ENCODE peak calls at places on chromosomes 12 and 14, in seven cellular contexts. One of them, this sample, is unnamed.

GRCh38 chr14:104049576-104050240 is 35.8 kb upstream of the ASPG start:
- DNase-seq in GM12865: no peak
- DNase-seq in B cell: no peak
- DNase-seq in fibroblast of lung: no peak
- DNase-seq in CD8-positive, alpha-beta T cell: no peak
- DNase-seq in CD4-positive, alpha-beta T cell: no peak
- DNase-seq in lower lobe of right lung: no peak
- DNase-seq in this sample: no peak

GRCh38 chr14:58690801-58691516 is 53.2 kb downstream of the DACT1 start:
- DNase-seq in GM12865: no peak
- DNase-seq in B cell: no peak
- DNase-seq in fibroblast of lung: no peak
- DNase-seq in CD8-positive, alpha-beta T cell: no peak
- DNase-seq in CD4-positive, alpha-beta T cell: no peak
- DNase-seq in lower lobe of right lung: peak
- DNase-seq in this sample: no peak

GRCh38 chr12:67306712-67307111 is 37.6 kb downstream of the CAND1 start:
- DNase-seq in GM12865: no peak
- DNase-seq in B cell: no peak
- DNase-seq in fibroblast of lung: no peak
- DNase-seq in CD8-positive, alpha-beta T cell: no peak
- DNase-seq in CD4-positive, alpha-beta T cell: no peak
- DNase-seq in lower lobe of right lung: no peak
- DNase-seq in this sample: no peak

GRCh38 chr12:84161296-84161695 is 751.3 kb downstream of the SLC6A15 start:
- DNase-seq in GM12865: no peak
- DNase-seq in B cell: no peak
- DNase-seq in fibroblast of lung: peak
- DNase-seq in CD8-positive, alpha-beta T cell: no peak
- DNase-seq in CD4-positive, alpha-beta T cell: no peak
- DNase-seq in lower lobe of right lung: no peak
- DNase-seq in this sample: peak

GRCh38 chr12:120687570-120688289 is 781 bp downstream of the MLEC start:
- DNase-seq in GM12865: peak
- DNase-seq in B cell: no peak
- DNase-seq in fibroblast of lung: peak
- DNase-seq in CD8-positive, alpha-beta T cell: peak
- DNase-seq in CD4-positive, alpha-beta T cell: peak
- DNase-seq in lower lobe of right lung: peak
- DNase-seq in this sample: peak

GRCh38 chr14:88426271-88426670 is 40.8 kb downstream of the SPATA7 start:
- DNase-seq in GM12865: no peak
- DNase-seq in B cell: no peak
- DNase-seq in fibroblast of lung: peak
- DNase-seq in CD8-positive, alpha-beta T cell: no peak
- DNase-seq in CD4-positive, alpha-beta T cell: no peak
- DNase-seq in lower lobe of right lung: no peak
- DNase-seq in this sample: peak

GRCh38 chr12:15956413-15957185 is 45.5 kb downstream of the DERA start:
- DNase-seq in GM12865: no peak
- DNase-seq in B cell: no peak
- DNase-seq in fibroblast of lung: peak
- DNase-seq in CD8-positive, alpha-beta T cell: no peak
- DNase-seq in CD4-positive, alpha-beta T cell: no peak
- DNase-seq in lower lobe of right lung: no peak
- DNase-seq in this sample: no peak

GRCh38 chr12:46492471-46493351 is 120.1 kb upstream of the SLC38A2 start:
- DNase-seq in GM12865: no peak
- DNase-seq in B cell: no peak
- DNase-seq in fibroblast of lung: peak
- DNase-seq in CD8-positive, alpha-beta T cell: no peak
- DNase-seq in CD4-positive, alpha-beta T cell: no peak
- DNase-seq in lower lobe of right lung: no peak
- DNase-seq in this sample: peak

GRCh38 chr12:67726868-67727267 is 78.3 kb downstream of the DYRK2 start:
- DNase-seq in GM12865: no peak
- DNase-seq in B cell: no peak
- DNase-seq in fibroblast of lung: no peak
- DNase-seq in CD8-positive, alpha-beta T cell: no peak
- DNase-seq in CD4-positive, alpha-beta T cell: no peak
- DNase-seq in lower lobe of right lung: no peak
- DNase-seq in this sample: no peak

GRCh38 chr12:851913-852312 is 97.6 kb downstream of the RAD52 start:
- DNase-seq in GM12865: no peak
- DNase-seq in B cell: no peak
- DNase-seq in fibroblast of lung: peak
- DNase-seq in CD8-positive, alpha-beta T cell: no peak
- DNase-seq in CD4-positive, alpha-beta T cell: no peak
- DNase-seq in lower lobe of right lung: no peak
- DNase-seq in this sample: peak

GRCh38 chr12:118137148-118137678 is 1.3 kb downstream of the PEBP1 start:
- DNase-seq in GM12865: no peak
- DNase-seq in B cell: no peak
- DNase-seq in fibroblast of lung: no peak
- DNase-seq in CD8-positive, alpha-beta T cell: no peak
- DNase-seq in CD4-positive, alpha-beta T cell: no peak
- DNase-seq in lower lobe of right lung: no peak
- DNase-seq in this sample: no peak

GRCh38 chr12:128871516-128871892 is 18.2 kb downstream of the GLT1D1 start:
- DNase-seq in GM12865: peak
- DNase-seq in B cell: no peak
- DNase-seq in fibroblast of lung: no peak
- DNase-seq in CD8-positive, alpha-beta T cell: no peak
- DNase-seq in CD4-positive, alpha-beta T cell: no peak
- DNase-seq in lower lobe of right lung: no peak
- DNase-seq in this sample: no peak

GRCh38 chr14:68703093-68703492 is 89.8 kb downstream of the ZFP36L1 start:
- DNase-seq in GM12865: no peak
- DNase-seq in B cell: no peak
- DNase-seq in fibroblast of lung: peak
- DNase-seq in CD8-positive, alpha-beta T cell: no peak
- DNase-seq in CD4-positive, alpha-beta T cell: no peak
- DNase-seq in lower lobe of right lung: no peak
- DNase-seq in this sample: peak

GRCh38 chr14:99241314-99242035 is 30.5 kb downstream of the BCL11B start:
- DNase-seq in GM12865: no peak
- DNase-seq in B cell: no peak
- DNase-seq in fibroblast of lung: no peak
- DNase-seq in CD8-positive, alpha-beta T cell: peak
- DNase-seq in CD4-positive, alpha-beta T cell: peak
- DNase-seq in lower lobe of right lung: no peak
- DNase-seq in this sample: no peak

GRCh38 chr14:102530828-102531478 is 21.4 kb upstream of the ANKRD9 start:
- DNase-seq in GM12865: peak
- DNase-seq in B cell: no peak
- DNase-seq in fibroblast of lung: no peak
- DNase-seq in CD8-positive, alpha-beta T cell: no peak
- DNase-seq in CD4-positive, alpha-beta T cell: no peak
- DNase-seq in lower lobe of right lung: no peak
- DNase-seq in this sample: no peak

GRCh38 chr12:21475552-21475951 is 25.9 kb downstream of the RECQL start:
- DNase-seq in GM12865: no peak
- DNase-seq in B cell: no peak
- DNase-seq in fibroblast of lung: no peak
- DNase-seq in CD8-positive, alpha-beta T cell: no peak
- DNase-seq in CD4-positive, alpha-beta T cell: no peak
- DNase-seq in lower lobe of right lung: no peak
- DNase-seq in this sample: no peak

GRCh38 chr12:6943387-6943718 is 263 bp upstream of the RNU7-1 start:
- DNase-seq in GM12865: peak
- DNase-seq in B cell: peak
- DNase-seq in fibroblast of lung: peak
- DNase-seq in CD8-positive, alpha-beta T cell: peak
- DNase-seq in CD4-positive, alpha-beta T cell: peak
- DNase-seq in lower lobe of right lung: peak
- DNase-seq in this sample: peak

GRCh38 chr14:87449016-87449415 is 544.0 kb downstream of the GALC start:
- DNase-seq in GM12865: no peak
- DNase-seq in B cell: no peak
- DNase-seq in fibroblast of lung: no peak
- DNase-seq in CD8-positive, alpha-beta T cell: no peak
- DNase-seq in CD4-positive, alpha-beta T cell: no peak
- DNase-seq in lower lobe of right lung: no peak
- DNase-seq in this sample: no peak

GRCh38 chr14:57029620-57030253 is 219.5 kb upstream of the OTX2 start:
- DNase-seq in GM12865: no peak
- DNase-seq in B cell: no peak
- DNase-seq in fibroblast of lung: no peak
- DNase-seq in CD8-positive, alpha-beta T cell: no peak
- DNase-seq in CD4-positive, alpha-beta T cell: no peak
- DNase-seq in lower lobe of right lung: no peak
- DNase-seq in this sample: no peak

GRCh38 chr14:21093769-21094681 is 4.4 kb downstream of the ZNF219 start:
- DNase-seq in GM12865: no peak
- DNase-seq in B cell: no peak
- DNase-seq in fibroblast of lung: peak
- DNase-seq in CD8-positive, alpha-beta T cell: no peak
- DNase-seq in CD4-positive, alpha-beta T cell: no peak
- DNase-seq in lower lobe of right lung: no peak
- DNase-seq in this sample: no peak
- TF ChIP-seq CTCF in GM12865: no peak
- TF ChIP-seq CTCF in B cell: no peak
- TF ChIP-seq CTCF in fibroblast of lung: no peak
- TF ChIP-seq CTCF in CD8-positive, alpha-beta T cell: no peak
- TF ChIP-seq CTCF in CD4-positive, alpha-beta T cell: no peak
- TF ChIP-seq CTCF in lower lobe of right lung: no peak
- TF ChIP-seq CTCF in this sample: peak

DNA sequence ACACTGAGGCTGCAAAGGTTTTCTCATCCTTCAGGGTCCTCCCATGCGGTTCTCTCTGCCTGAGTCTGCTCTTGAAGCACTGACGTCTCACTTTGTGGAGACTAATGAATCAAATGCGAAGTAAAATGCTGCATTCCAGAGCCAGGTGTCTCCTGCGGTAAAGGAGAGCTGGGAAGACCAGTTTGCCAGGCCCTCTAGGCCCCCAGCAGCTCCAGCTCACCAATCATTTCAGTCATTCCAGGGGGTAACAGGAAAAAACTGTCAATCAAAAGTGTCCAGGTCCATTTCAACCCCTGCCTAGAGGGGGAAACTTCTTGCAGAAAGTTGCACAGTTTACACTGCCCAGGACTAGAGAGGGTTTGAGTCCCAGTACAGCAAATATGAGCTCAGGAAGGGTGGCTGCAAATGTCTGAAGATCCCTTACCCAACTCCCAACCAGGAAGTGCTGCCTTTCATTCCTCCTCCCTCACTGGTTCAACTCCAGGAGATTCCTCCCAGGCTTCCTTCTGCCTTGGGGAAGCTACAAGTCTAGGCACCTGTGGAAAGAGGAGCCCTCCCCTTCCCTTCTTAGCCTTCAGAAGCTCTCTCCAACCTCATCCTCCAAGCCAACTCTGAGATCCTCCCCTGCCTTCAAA is 2.7 kb upstream of the NXPH4 start:
- DNase-seq in GM12865: no peak
- DNase-seq in B cell: no peak
- DNase-seq in fibroblast of lung: no peak
- DNase-seq in CD8-positive, alpha-beta T cell: no peak
- DNase-seq in CD4-positive, alpha-beta T cell: no peak
- DNase-seq in lower lobe of right lung: no peak
- DNase-seq in this sample: peak
- TF ChIP-seq CTCF in GM12865: no peak
- TF ChIP-seq CTCF in B cell: no peak
- TF ChIP-seq CTCF in fibroblast of lung: no peak
- TF ChIP-seq CTCF in CD8-positive, alpha-beta T cell: no peak
- TF ChIP-seq CTCF in CD4-positive, alpha-beta T cell: no peak
- TF ChIP-seq CTCF in lower lobe of right lung: no peak
- TF ChIP-seq CTCF in this sample: no peak

GRCh38 chr14:53331921-53332320 is 178.8 kb upstream of the DDHD1 start:
- DNase-seq in GM12865: no peak
- DNase-seq in B cell: no peak
- DNase-seq in fibroblast of lung: no peak
- DNase-seq in CD8-positive, alpha-beta T cell: no peak
- DNase-seq in CD4-positive, alpha-beta T cell: no peak
- DNase-seq in lower lobe of right lung: no peak
- DNase-seq in this sample: no peak

GRCh38 chr14:53331247-53331646 is 178.1 kb upstream of the DDHD1 start:
- DNase-seq in GM12865: no peak
- DNase-seq in B cell: no peak
- DNase-seq in fibroblast of lung: peak
- DNase-seq in CD8-positive, alpha-beta T cell: no peak
- DNase-seq in CD4-positive, alpha-beta T cell: no peak
- DNase-seq in lower lobe of right lung: no peak
- DNase-seq in this sample: peak

GRCh38 chr14:53325176-53325806 is 172.2 kb upstream of the DDHD1 start:
- DNase-seq in GM12865: peak
- DNase-seq in B cell: no peak
- DNase-seq in fibroblast of lung: no peak
- DNase-seq in CD8-positive, alpha-beta T cell: no peak
- DNase-seq in CD4-positive, alpha-beta T cell: no peak
- DNase-seq in lower lobe of right lung: no peak
- DNase-seq in this sample: no peak

GRCh38 chr14:53330441-53330840 is 177.3 kb upstream of the DDHD1 start:
- DNase-seq in GM12865: no peak
- DNase-seq in B cell: no peak
- DNase-seq in fibroblast of lung: peak
- DNase-seq in CD8-positive, alpha-beta T cell: no peak
- DNase-seq in CD4-positive, alpha-beta T cell: no peak
- DNase-seq in lower lobe of right lung: no peak
- DNase-seq in this sample: no peak

GRCh38 chr14:53327716-53328115 is 174.6 kb upstream of the DDHD1 start:
- DNase-seq in GM12865: no peak
- DNase-seq in B cell: no peak
- DNase-seq in fibroblast of lung: peak
- DNase-seq in CD8-positive, alpha-beta T cell: no peak
- DNase-seq in CD4-positive, alpha-beta T cell: no peak
- DNase-seq in lower lobe of right lung: no peak
- DNase-seq in this sample: peak
- TF ChIP-seq CTCF in GM12865: no peak
- TF ChIP-seq CTCF in B cell: no peak
- TF ChIP-seq CTCF in fibroblast of lung: no peak
- TF ChIP-seq CTCF in CD8-positive, alpha-beta T cell: no peak
- TF ChIP-seq CTCF in CD4-positive, alpha-beta T cell: no peak
- TF ChIP-seq CTCF in lower lobe of right lung: no peak
- TF ChIP-seq CTCF in this sample: no peak

DNA sequence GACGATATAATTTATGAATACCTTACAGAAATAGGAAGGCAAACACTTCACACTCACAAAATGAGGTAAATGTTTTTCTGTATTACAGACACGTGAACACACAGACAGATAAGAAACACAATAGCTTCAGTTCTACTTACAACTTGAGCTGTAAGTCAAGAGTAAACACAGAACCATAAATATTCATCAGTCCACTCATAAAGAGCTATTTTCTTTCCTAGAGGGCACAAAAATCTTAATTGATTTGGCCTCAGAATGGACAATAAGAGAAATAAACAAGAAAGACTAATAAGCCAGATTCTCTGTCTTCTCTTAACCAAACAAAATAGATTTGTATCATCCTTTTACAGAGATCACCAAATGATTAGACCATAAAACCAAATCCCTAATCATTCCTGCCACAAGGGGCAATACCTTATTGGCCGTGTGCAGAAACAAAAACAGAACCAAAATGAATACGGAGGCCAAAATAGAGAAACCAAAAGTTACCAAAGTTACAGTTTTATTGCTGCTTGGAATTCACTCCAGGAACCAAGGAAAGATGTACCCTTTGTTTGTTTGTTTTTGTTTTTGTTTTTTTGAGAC is 38.1 kb upstream of the GARIN2 start:
- DNase-seq in GM12865: no peak
- DNase-seq in B cell: no peak
- DNase-seq in fibroblast of lung: peak
- DNase-seq in CD8-positive, alpha-beta T cell: no peak
- DNase-seq in CD4-positive, alpha-beta T cell: no peak
- DNase-seq in lower lobe of right lung: no peak
- DNase-seq in this sample: peak
- TF ChIP-seq CTCF in GM12865: no peak
- TF ChIP-seq CTCF in B cell: no peak
- TF ChIP-seq CTCF in fibroblast of lung: peak
- TF ChIP-seq CTCF in CD8-positive, alpha-beta T cell: no peak
- TF ChIP-seq CTCF in CD4-positive, alpha-beta T cell: no peak
- TF ChIP-seq CTCF in lower lobe of right lung: no peak
- TF ChIP-seq CTCF in this sample: peak